ENCODE peak calls at places on chromosomes 16 and 17, in nine cellular contexts. One of them, this sample, is unnamed.
A peak's percentile ranks its signal among the peaks of the same experiment; 100 is the strongest.

GRCh38 chr16:53945996-53946395 is 242.0 kb downstream of the FTO start:
- DNase-seq in GM23338: peak; percentile 67
- DNase-seq in GM23248: peak; percentile 66
- DNase-seq in CD4-positive, CD25-positive, alpha-beta regulatory T cell: no peak
- DNase-seq in tibial artery: no peak
- DNase-seq in mammary epithelial cell: peak; percentile 43
- DNase-seq in neural progenitor cell: peak; percentile 65
- DNase-seq in H1: no peak
- DNase-seq in ovary: no peak
- DNase-seq in this sample: peak; percentile 62

GRCh38 chr17:78890111-78890897 is 12.7 kb downstream of the CEP295NL start:
- DNase-seq in GM23248: no peak
- DNase-seq in neural progenitor cell: no peak
- DNase-seq in H1: no peak
- DNase-seq in CD4-positive, CD25-positive, alpha-beta regulatory T cell: peak; percentile 28
- DNase-seq in tibial artery: peak; percentile 74
- DNase-seq in mammary epithelial cell: no peak
- DNase-seq in GM23338: no peak
- DNase-seq in ovary: no peak
- DNase-seq in this sample: peak; percentile 81

GRCh38 chr17:2892305-2892971 is 96.2 kb downstream of the RAP1GAP2 start:
- DNase-seq in mammary epithelial cell: peak; percentile 98
- DNase-seq in GM23338: no peak
- DNase-seq in CD4-positive, CD25-positive, alpha-beta regulatory T cell: no peak
- DNase-seq in ovary: no peak
- DNase-seq in GM23248: peak; percentile 94
- DNase-seq in tibial artery: no peak
- DNase-seq in neural progenitor cell: no peak
- DNase-seq in H1: no peak
- DNase-seq in this sample: peak; percentile 83

GRCh38 chr17:39735882-39736281 is 1.9 kb upstream of the GRB7 start:
- DNase-seq in ovary: no peak
- DNase-seq in GM23338: no peak
- DNase-seq in CD4-positive, CD25-positive, alpha-beta regulatory T cell: no peak
- DNase-seq in neural progenitor cell: no peak
- DNase-seq in H1: no peak
- DNase-seq in GM23248: no peak
- DNase-seq in mammary epithelial cell: no peak
- DNase-seq in tibial artery: no peak
- DNase-seq in this sample: no peak

GRCh38 chr16:81600275-81600674 is 155.7 kb downstream of the CMIP start:
- DNase-seq in neural progenitor cell: peak; percentile 35
- DNase-seq in ovary: no peak
- DNase-seq in mammary epithelial cell: peak; percentile 61
- DNase-seq in CD4-positive, CD25-positive, alpha-beta regulatory T cell: no peak
- DNase-seq in GM23248: peak; percentile 71
- DNase-seq in GM23338: no peak
- DNase-seq in tibial artery: no peak
- DNase-seq in H1: no peak
- DNase-seq in this sample: peak; percentile 97

GRCh38 chr17:80421381-80422090 is 6.6 kb downstream of the ENDOV start:
- DNase-seq in mammary epithelial cell: no peak
- DNase-seq in ovary: no peak
- DNase-seq in CD4-positive, CD25-positive, alpha-beta regulatory T cell: no peak
- DNase-seq in neural progenitor cell: no peak
- DNase-seq in tibial artery: no peak
- DNase-seq in H1: peak; percentile 43
- DNase-seq in GM23248: no peak
- DNase-seq in GM23338: no peak
- DNase-seq in this sample: peak; percentile 25

GRCh38 chr17:56047321-56047720 is 106.0 kb upstream of the ANKFN1 start:
- DNase-seq in ovary: no peak
- DNase-seq in GM23338: no peak
- DNase-seq in tibial artery: no peak
- DNase-seq in H1: no peak
- DNase-seq in mammary epithelial cell: no peak
- DNase-seq in neural progenitor cell: no peak
- DNase-seq in CD4-positive, CD25-positive, alpha-beta regulatory T cell: no peak
- DNase-seq in GM23248: no peak
- DNase-seq in this sample: no peak

GRCh38 chr16:23570992-23571632 is 13.6 kb downstream of the UBFD1 start:
- DNase-seq in neural progenitor cell: no peak
- DNase-seq in H1: no peak
- DNase-seq in GM23338: no peak
- DNase-seq in mammary epithelial cell: no peak
- DNase-seq in CD4-positive, CD25-positive, alpha-beta regulatory T cell: no peak
- DNase-seq in ovary: no peak
- DNase-seq in GM23248: no peak
- DNase-seq in tibial artery: peak; percentile 26
- DNase-seq in this sample: no peak

GRCh38 chr17:59963738-59964454 is 644 bp downstream of the RNFT1 start:
- DNase-seq in GM23248: peak; percentile 86
- DNase-seq in GM23338: peak; percentile 6
- DNase-seq in ovary: peak; percentile 32
- DNase-seq in tibial artery: peak; percentile 53
- DNase-seq in mammary epithelial cell: peak; percentile 64
- DNase-seq in CD4-positive, CD25-positive, alpha-beta regulatory T cell: peak; percentile 18
- DNase-seq in H1: peak; percentile 48
- DNase-seq in neural progenitor cell: peak; percentile 60
- DNase-seq in this sample: peak; percentile 58

GRCh38 chr17:41284546-41284945 is 9.0 kb downstream of the KRTAP9-7 start:
- DNase-seq in mammary epithelial cell: no peak
- DNase-seq in GM23338: no peak
- DNase-seq in GM23248: no peak
- DNase-seq in CD4-positive, CD25-positive, alpha-beta regulatory T cell: no peak
- DNase-seq in H1: no peak
- DNase-seq in ovary: no peak
- DNase-seq in neural progenitor cell: no peak
- DNase-seq in tibial artery: no peak
- DNase-seq in this sample: no peak

GRCh38 chr17:3935140-3935542 is 18.9 kb upstream of the P2RX1 start:
- DNase-seq in ovary: no peak
- DNase-seq in mammary epithelial cell: peak; percentile 32
- DNase-seq in GM23248: peak; percentile 32
- DNase-seq in CD4-positive, CD25-positive, alpha-beta regulatory T cell: no peak
- DNase-seq in GM23338: peak; percentile 93
- DNase-seq in tibial artery: no peak
- DNase-seq in neural progenitor cell: peak; percentile 90
- DNase-seq in H1: peak; percentile 80
- DNase-seq in this sample: peak; percentile 83

GRCh38 chr17:81803728-81804558 is at the start of gene GCGR:
- DNase-seq in neural progenitor cell: peak; percentile 49
- DNase-seq in mammary epithelial cell: no peak
- DNase-seq in tibial artery: no peak
- DNase-seq in GM23248: no peak
- DNase-seq in ovary: no peak
- DNase-seq in CD4-positive, CD25-positive, alpha-beta regulatory T cell: no peak
- DNase-seq in H1: no peak
- DNase-seq in GM23338: peak; percentile 35
- DNase-seq in this sample: no peak
- H3K4me3 ChIP-seq in neural progenitor cell: peak within 1 kb of the TSS; percentile 49
- H3K4me3 ChIP-seq in mammary epithelial cell: no peak within 1 kb of the TSS
- H3K4me3 ChIP-seq in tibial artery: peak within 1 kb of the TSS; percentile 7
- H3K4me3 ChIP-seq in GM23248: no peak within 1 kb of the TSS
- H3K4me3 ChIP-seq in ovary: no peak within 1 kb of the TSS
- H3K4me3 ChIP-seq in CD4-positive, CD25-positive, alpha-beta regulatory T cell: no peak within 1 kb of the TSS
- H3K4me3 ChIP-seq in H1: peak within 1 kb of the TSS; percentile 34
- H3K4me3 ChIP-seq in GM23338: peak within 1 kb of the TSS; percentile 60
- H3K4me3 ChIP-seq in this sample: no peak within 1 kb of the TSS

DNA sequence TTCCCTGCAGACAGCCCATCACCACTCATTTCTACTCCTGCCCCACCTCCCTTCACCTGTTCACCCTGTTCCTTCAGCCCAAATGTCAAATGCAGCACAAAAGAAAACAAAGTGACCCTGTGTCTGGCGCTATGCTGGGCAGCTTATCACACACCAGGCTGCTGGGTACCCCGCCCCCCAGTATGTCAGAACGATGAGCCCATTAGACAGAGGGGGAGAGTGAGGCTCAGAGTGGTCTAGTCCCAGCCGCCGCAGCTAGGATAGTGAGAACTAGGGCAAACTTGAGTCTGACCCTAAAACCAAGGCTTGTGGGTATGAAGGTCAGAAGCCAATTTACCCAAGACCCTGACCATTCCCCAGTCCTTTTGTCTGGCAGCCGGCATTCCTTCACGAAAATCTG is 4.0 kb downstream of the TNP2 start:
- DNase-seq in GM23338: no peak
- DNase-seq in H1: no peak
- DNase-seq in ovary: no peak
- DNase-seq in mammary epithelial cell: no peak
- DNase-seq in GM23248: no peak
- DNase-seq in tibial artery: no peak
- DNase-seq in neural progenitor cell: no peak
- DNase-seq in CD4-positive, CD25-positive, alpha-beta regulatory T cell: no peak
- DNase-seq in this sample: no peak
- H3K27ac ChIP-seq in GM23338: no peak overlapping the region
- H3K27ac ChIP-seq in H1: no peak overlapping the region
- H3K27ac ChIP-seq in ovary: no peak overlapping the region
- H3K27ac ChIP-seq in mammary epithelial cell: no peak overlapping the region
- H3K27ac ChIP-seq in GM23248: no peak overlapping the region
- H3K27ac ChIP-seq in tibial artery: no peak overlapping the region
- H3K27ac ChIP-seq in neural progenitor cell: no peak overlapping the region
- H3K27ac ChIP-seq in CD4-positive, CD25-positive, alpha-beta regulatory T cell: no peak overlapping the region
- H3K27ac ChIP-seq in this sample: no peak overlapping the region

DNA sequence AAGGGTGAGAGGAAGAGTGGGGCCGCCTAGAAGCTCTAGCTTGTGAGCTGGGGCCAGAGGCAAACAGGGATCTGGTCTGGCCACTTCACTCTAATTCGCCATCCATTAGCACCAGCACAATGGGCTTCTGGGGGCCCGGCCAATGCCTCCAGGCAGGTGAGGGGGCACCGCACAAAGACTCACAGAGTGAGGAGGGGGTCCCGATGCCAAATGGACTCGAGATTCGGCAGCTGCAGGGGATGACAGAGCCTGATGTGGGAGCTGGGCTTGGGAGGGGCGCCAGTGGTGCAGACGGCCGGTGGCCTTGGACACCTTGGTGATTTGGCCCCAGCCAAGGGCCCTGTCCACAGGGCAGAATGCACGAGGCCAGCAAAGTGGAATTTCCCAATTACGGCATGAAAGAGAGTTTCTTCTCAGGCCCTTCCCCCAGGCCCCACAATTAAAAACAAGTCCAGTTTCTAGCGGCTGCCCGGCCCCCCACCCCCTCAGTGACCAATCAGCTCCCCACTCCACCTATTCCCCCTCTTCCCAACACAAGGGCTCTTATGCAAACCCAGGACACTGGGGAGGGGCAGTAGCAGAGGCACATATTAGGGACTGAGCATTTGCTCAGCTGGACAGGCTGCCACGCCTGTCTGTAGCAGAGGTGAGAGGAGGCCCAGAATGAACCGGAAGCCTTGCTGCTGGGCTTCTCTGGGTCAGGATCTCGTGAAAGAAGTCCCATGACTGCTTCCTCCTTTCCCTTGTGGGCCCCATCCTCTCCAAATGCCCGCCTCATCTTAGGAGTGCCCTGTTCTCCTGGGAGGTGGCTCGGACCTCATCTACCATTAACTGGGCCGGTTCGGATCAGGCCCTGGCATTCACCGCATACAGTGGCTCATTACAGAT is 39.4 kb upstream of the MTSS2 start:
- DNase-seq in mammary epithelial cell: no peak
- DNase-seq in ovary: peak; percentile 68
- DNase-seq in neural progenitor cell: no peak
- DNase-seq in GM23248: no peak
- DNase-seq in CD4-positive, CD25-positive, alpha-beta regulatory T cell: no peak
- DNase-seq in H1: no peak
- DNase-seq in GM23338: no peak
- DNase-seq in tibial artery: peak; percentile 50
- DNase-seq in this sample: no peak
- H3K4me3 ChIP-seq in mammary epithelial cell: no peak overlapping the region
- H3K4me3 ChIP-seq in ovary: no peak overlapping the region
- H3K4me3 ChIP-seq in neural progenitor cell: no peak overlapping the region
- H3K4me3 ChIP-seq in GM23248: no peak overlapping the region
- H3K4me3 ChIP-seq in CD4-positive, CD25-positive, alpha-beta regulatory T cell: no peak overlapping the region
- H3K4me3 ChIP-seq in H1: no peak overlapping the region
- H3K4me3 ChIP-seq in GM23338: no peak overlapping the region
- H3K4me3 ChIP-seq in tibial artery: no peak overlapping the region
- H3K4me3 ChIP-seq in this sample: no peak overlapping the region

GRCh38 chr16:68275611-68276191 is 11.4 kb downstream of the SLC7A6 start:
- DNase-seq in GM23248: no peak
- DNase-seq in GM23338: no peak
- DNase-seq in H1: no peak
- DNase-seq in CD4-positive, CD25-positive, alpha-beta regulatory T cell: peak; percentile 33
- DNase-seq in neural progenitor cell: no peak
- DNase-seq in tibial artery: no peak
- DNase-seq in mammary epithelial cell: peak; percentile 87
- DNase-seq in ovary: no peak
- DNase-seq in this sample: no peak
- H3K27ac ChIP-seq in GM23248: no peak overlapping the region
- H3K27ac ChIP-seq in GM23338: peak overlapping the region; percentile 62
- H3K27ac ChIP-seq in H1: no peak overlapping the region
- H3K27ac ChIP-seq in CD4-positive, CD25-positive, alpha-beta regulatory T cell: peak overlapping the region; percentile 82
- H3K27ac ChIP-seq in neural progenitor cell: peak overlapping the region; percentile 55
- H3K27ac ChIP-seq in tibial artery: peak overlapping the region; percentile 68
- H3K27ac ChIP-seq in mammary epithelial cell: no peak overlapping the region
- H3K27ac ChIP-seq in ovary: no peak overlapping the region
- H3K27ac ChIP-seq in this sample: no peak overlapping the region

GRCh38 chr17:29572691-29573557 is 4.4 kb downstream of the TP53I13 start:
- DNase-seq in CD4-positive, CD25-positive, alpha-beta regulatory T cell: no peak
- DNase-seq in tibial artery: no peak
- DNase-seq in neural progenitor cell: peak; percentile 82
- DNase-seq in mammary epithelial cell: no peak
- DNase-seq in GM23338: peak; percentile 67
- DNase-seq in ovary: peak; percentile 60
- DNase-seq in H1: peak; percentile 85
- DNase-seq in GM23248: peak; percentile 85
- DNase-seq in this sample: peak; percentile 83
- H3K4me3 ChIP-seq in CD4-positive, CD25-positive, alpha-beta regulatory T cell: no peak overlapping the region
- H3K4me3 ChIP-seq in tibial artery: peak overlapping the region; percentile 51
- H3K4me3 ChIP-seq in neural progenitor cell: no peak overlapping the region
- H3K4me3 ChIP-seq in mammary epithelial cell: no peak overlapping the region
- H3K4me3 ChIP-seq in GM23338: peak overlapping the region; percentile 48
- H3K4me3 ChIP-seq in ovary: peak overlapping the region; percentile 27
- H3K4me3 ChIP-seq in H1: no peak overlapping the region
- H3K4me3 ChIP-seq in GM23248: peak overlapping the region; percentile 33
- H3K4me3 ChIP-seq in this sample: peak overlapping the region; percentile 3

GRCh38 chr16:89922884-89923639 is at the start of gene TUBB3:
- DNase-seq in tibial artery: no peak
- DNase-seq in mammary epithelial cell: peak; percentile 72
- DNase-seq in CD4-positive, CD25-positive, alpha-beta regulatory T cell: no peak
- DNase-seq in neural progenitor cell: peak; percentile 95
- DNase-seq in H1: peak; percentile 93
- DNase-seq in GM23338: peak; percentile 91
- DNase-seq in ovary: no peak
- DNase-seq in GM23248: peak; percentile 94
- DNase-seq in this sample: peak; percentile 74
- H3K27ac ChIP-seq in tibial artery: peak within 1 kb of the TSS; percentile 45
- H3K27ac ChIP-seq in mammary epithelial cell: peak within 1 kb of the TSS; percentile 67
- H3K27ac ChIP-seq in CD4-positive, CD25-positive, alpha-beta regulatory T cell: no peak within 1 kb of the TSS
- H3K27ac ChIP-seq in neural progenitor cell: no peak within 1 kb of the TSS
- H3K27ac ChIP-seq in H1: peak within 1 kb of the TSS; percentile 39
- H3K27ac ChIP-seq in GM23338: no peak within 1 kb of the TSS
- H3K27ac ChIP-seq in ovary: no peak within 1 kb of the TSS
- H3K27ac ChIP-seq in GM23248: peak within 1 kb of the TSS; percentile 99
- H3K27ac ChIP-seq in this sample: peak within 1 kb of the TSS; percentile 98

This sample was measured in trophoblast cell.